ENCODE peak calls at places on chromosome 18, in four cellular contexts. U is foreskin fibroblast, K is keratinocyte, I is ascending aorta. T is an unnamed sample.

GRCh38 chr18:58288922-58289797 is 245.1 kb downstream of the NEDD4L start:
- DNase-seq in U (peak; percentile 53), K (no peak), I (no peak), T (no peak)

GRCh38 chr18:8800876-8801262 is 95.5 kb downstream of the MTCL1 start:
- DNase-seq in U (peak; percentile 13), K (no peak), I (no peak), T (no peak)

GRCh38 chr18:53639696-53640095 is 584.8 kb downstream of the MBD2 start:
- DNase-seq in U (no peak), K (no peak), I (no peak), T (no peak)

GRCh38 chr18:80200932-80201672 is 46.2 kb downstream of the PARD6G start:
- DNase-seq in U (no peak), K (no peak), I (no peak), T (no peak)

GRCh38 chr18:9323750-9324445 is 10.7 kb upstream of the TWSG1 start:
- DNase-seq in U (peak; percentile 59), K (no peak), I (no peak), T (no peak)

GRCh38 chr18:33983126-33983525 is 241.6 kb downstream of the NOL4 start:
- DNase-seq in U (no peak), K (no peak), I (no peak), T (no peak)

GRCh38 chr18:73099759-73100158 is 232.0 kb upstream of the NETO1 start:
- DNase-seq in U (no peak), K (no peak), I (no peak), T (no peak)

GRCh38 chr18:48548404-48548771 is 9.6 kb downstream of the CTIF start:
- DNase-seq in U (peak; percentile 87), K (no peak), I (peak; percentile 78), T (no peak)

GRCh38 chr18:22332590-22332989 is 85.1 kb downstream of the CTAGE1 start:
- DNase-seq in U (no peak), K (no peak), I (no peak), T (no peak)

GRCh38 chr18:6219116-6219717 is 195.5 kb downstream of the L3MBTL4 start:
- DNase-seq in U (peak; percentile 44), K (no peak), I (no peak), T (no peak)

GRCh38 chr18:3154214-3154613 is 65.6 kb downstream of the MYOM1 start:
- DNase-seq in U (no peak), K (no peak), I (no peak), T (no peak)

GRCh38 chr18:5059540-5060032 is 137.5 kb downstream of the AKAIN1 start:
- DNase-seq in U (no peak), K (no peak), I (no peak), T (no peak)

GRCh38 chr18:36702398-36703010 is 126.3 kb downstream of the TPGS2 start:
- DNase-seq in U (peak; percentile 44), K (no peak), I (no peak), T (no peak)

GRCh38 chr18:4455113-4455811 is at the start of gene DLGAP1:
- DNase-seq in U (no peak), K (no peak), I (peak; percentile 79), T (peak; percentile 60)

GRCh38 chr18:32175265-32175664 is 14.6 kb upstream of the MEP1B start:
- DNase-seq in U (no peak), K (no peak), I (no peak), T (no peak)

GRCh38 chr18:29181151-29181901 is 1004.4 kb upstream of the CDH2 start:
- DNase-seq in U (peak; percentile 92), K (no peak), I (peak; percentile 73), T (no peak)

GRCh38 chr18:36544036-36544725 is 246.7 kb downstream of the FHOD3 start:
- DNase-seq in U (no peak), K (peak; percentile 70), I (peak; percentile 89), T (peak; percentile 69)

GRCh38 chr18:22466608-22467390 is 49.1 kb upstream of the CTAGE1 start:
- DNase-seq in U (peak; percentile 75), K (peak; percentile 84), I (no peak), T (no peak)

GRCh38 chr18:45993441-45993840 is 26.3 kb upstream of the EPG5 start:
- DNase-seq in U (peak; percentile 94), K (peak; percentile 9), I (no peak), T (no peak)

GRCh38 chr18:27073404-27073830 is 111.7 kb downstream of the CHST9 start:
- DNase-seq in U (no peak), K (no peak), I (no peak), T (no peak)

GRCh38 chr18:73461780-73462059 is 593.9 kb upstream of the NETO1 start:
- DNase-seq in U (peak; percentile 40), K (no peak), I (no peak), T (no peak)

GRCh38 chr18:10259075-10259474 is 195.4 kb upstream of the APCDD1 start:
- DNase-seq in U (no peak), K (no peak), I (no peak), T (no peak)

GRCh38 chr18:27242392-27243047 is 57.4 kb upstream of the CHST9 start:
- DNase-seq in U (no peak), K (no peak), I (no peak), T (no peak)

GRCh38 chr18:32974421-32975165 is 201.8 kb upstream of the KLHL14 start:
- DNase-seq in U (peak; percentile 52), K (no peak), I (no peak), T (no peak)

GRCh38 chr18:48803518-48803917 is 147.2 kb downstream of the SMAD7 start:
- DNase-seq in U (no peak), K (no peak), I (peak; percentile 40), T (peak; percentile 15)

GRCh38 chr18:58512161-58512581 is 116.7 kb downstream of the ALPK2 start:
- DNase-seq in U (no peak), K (no peak), I (no peak), T (no peak)

GRCh38 chr18:53458266-53458665 is 766.2 kb downstream of the MBD2 start:
- DNase-seq in U (no peak), K (no peak), I (no peak), T (no peak)

GRCh38 chr18:76275913-76276312 is 219.1 kb downstream of the ZNF516 start:
- DNase-seq in U (peak; percentile 54), K (no peak), I (no peak), T (no peak)

GRCh38 chr18:61738488-61738887 is 154.3 kb downstream of the RNF152 start:
- DNase-seq in U (peak; percentile 63), K (no peak), I (peak; percentile 79), T (no peak)

GRCh38 chr18:50274044-50274442 is 7.3 kb downstream of the MBD1 start:
- DNase-seq in U (no peak), K (no peak), I (no peak), T (no peak)

GRCh38 chr18:50274941-50275340 is 6.4 kb downstream of the MBD1 start:
- DNase-seq in U (no peak), K (no peak), I (no peak), T (no peak)

GRCh38 chr18:50275503-50276036 is 5.8 kb downstream of the MBD1 start:
- DNase-seq in U (no peak), K (no peak), I (no peak), T (no peak)

GRCh38 chr18:50277935-50278334 is 3.4 kb downstream of the MBD1 start:
- DNase-seq in U (peak; percentile 19), K (no peak), I (no peak), T (no peak)

DNA sequence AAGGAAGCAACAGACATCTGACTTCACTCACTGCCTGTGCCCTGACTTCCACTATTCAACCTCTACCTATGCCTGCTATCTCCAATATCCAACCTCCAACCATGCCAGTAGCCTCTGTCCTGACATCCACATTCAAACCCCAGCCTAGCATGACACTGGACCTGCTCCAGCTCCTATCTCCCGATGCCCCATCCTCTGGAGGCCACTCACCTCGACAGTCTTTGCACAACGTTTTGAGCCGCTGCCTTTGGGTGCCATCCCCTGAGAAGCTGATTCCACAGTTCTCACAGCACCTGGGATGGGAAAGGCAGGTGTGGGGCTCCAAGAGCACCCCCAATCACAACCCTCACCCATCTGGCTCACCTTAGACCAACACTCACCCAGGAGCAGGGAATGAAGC is 4.9 kb downstream of the MBD1 start:
- DNase-seq in U (no peak), K (no peak), I (no peak), T (no peak)
- H3K4me3 ChIP-seq in U (no peak overlapping the region), K (no peak overlapping the region), I (no peak overlapping the region), T (no peak overlapping the region)

GRCh38 chr18:74820160-74820780 is 222.6 kb downstream of the ZNF407 start:
- DNase-seq in U (no peak), K (no peak), I (no peak), T (no peak)

GRCh38 chr18:74819433-74820059 is 221.9 kb downstream of the ZNF407 start:
- DNase-seq in U (no peak), K (no peak), I (no peak), T (no peak)

GRCh38 chr18:74818776-74819175 is 221.1 kb downstream of the ZNF407 start:
- DNase-seq in U (no peak), K (no peak), I (no peak), T (no peak)

GRCh38 chr18:74817576-74817975 is 219.9 kb downstream of the ZNF407 start:
- DNase-seq in U (no peak), K (no peak), I (no peak), T (no peak)
- H3K4me3 ChIP-seq in U (no peak overlapping the region), K (no peak overlapping the region), I (no peak overlapping the region), T (no peak overlapping the region)

GRCh38 chr18:55404811-55405654 is 183.0 kb downstream of the TCF4 start:
- DNase-seq in U (peak; percentile 43), K (no peak), I (no peak), T (no peak)

GRCh38 chr18:55407774-55408535 is 180.0 kb downstream of the TCF4 start:
- DNase-seq in U (no peak), K (no peak), I (no peak), T (no peak)

GRCh38 chr18:55407191-55407590 is 180.8 kb downstream of the TCF4 start:
- DNase-seq in U (no peak), K (no peak), I (no peak), T (no peak)

GRCh38 chr18:55405655-55406373 is 182.2 kb downstream of the TCF4 start:
- DNase-seq in U (peak; percentile 95), K (no peak), I (peak; percentile 95), T (no peak)

DNA sequence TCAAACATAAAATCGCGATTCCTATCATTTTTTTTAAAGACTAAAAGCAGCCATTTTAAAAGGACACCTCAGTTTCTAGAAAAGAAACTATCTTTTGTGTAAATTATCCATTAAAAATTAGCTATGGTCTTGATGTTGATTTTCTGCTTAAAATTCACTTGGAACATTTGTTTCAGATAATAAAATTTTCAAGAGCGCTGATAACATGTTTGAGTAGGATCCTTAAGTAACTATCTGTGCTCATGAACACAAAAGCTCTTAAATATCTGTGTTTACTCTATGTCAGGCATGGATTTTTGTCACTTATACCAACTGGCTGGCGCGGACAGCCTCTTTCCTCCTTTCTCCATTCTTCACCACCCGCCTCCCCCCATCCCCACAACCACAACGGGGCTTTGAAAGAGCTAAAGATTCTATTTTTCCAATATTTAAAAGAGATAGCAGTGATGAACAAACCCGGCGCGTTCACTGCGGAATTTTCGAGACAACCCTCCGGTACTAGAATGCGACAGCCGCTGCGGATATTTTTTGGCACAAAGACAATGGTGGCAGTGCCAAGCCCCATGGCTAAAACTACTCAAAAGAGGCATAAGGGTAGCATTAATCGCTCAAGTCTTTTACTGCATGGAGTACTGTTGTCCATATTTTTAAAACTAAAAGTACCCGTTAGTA is 181.5 kb downstream of the TCF4 start:
- DNase-seq in U (peak; percentile 25), K (no peak), I (no peak), T (no peak)
- H3K4me3 ChIP-seq in U (peak overlapping the region; percentile 48), K (no peak overlapping the region), I (no peak overlapping the region), T (peak overlapping the region; percentile 8)

GRCh38 chr18:25517881-25518715 is 166.1 kb upstream of the ZNF521 start:
- DNase-seq in U (no peak), K (no peak), I (no peak), T (no peak)

GRCh38 chr18:25516747-25517498 is 165.0 kb upstream of the ZNF521 start:
- DNase-seq in U (no peak), K (no peak), I (no peak), T (no peak)

GRCh38 chr18:25516121-25516520 is 164.2 kb upstream of the ZNF521 start:
- DNase-seq in U (no peak), K (no peak), I (no peak), T (no peak)

GRCh38 chr18:25518716-25519053 is 166.7 kb upstream of the ZNF521 start:
- DNase-seq in U (no peak), K (no peak), I (no peak), T (no peak)
- H3K4me3 ChIP-seq in U (no peak overlapping the region), K (no peak overlapping the region), I (no peak overlapping the region), T (no peak overlapping the region)